ENCODE peak calls at places on chromosomes 16 and 17, in eight cellular contexts. One of them, this sample, is unnamed.

GRCh38 chr16:62225675-62226074 is 189.4 kb upstream of the CDH8 start:
- DNase-seq in heart left ventricle: peak
- DNase-seq in fibroblast of the aortic adventitia: no peak
- DNase-seq in kidney: peak
- DNase-seq in mammary epithelial cell: peak
- DNase-seq in CD4-positive, alpha-beta T cell: no peak
- DNase-seq in activated CD8-positive, alpha-beta T cell treated with anti-CD3 and anti-CD28 coated beads for 36 hours: peak
- DNase-seq in BJ: no peak
- DNase-seq in this sample: no peak

GRCh38 chr17:69874220-69874670 is 200.8 kb upstream of the KCNJ16 start:
- DNase-seq in mammary epithelial cell: peak
- DNase-seq in kidney: no peak
- DNase-seq in activated CD8-positive, alpha-beta T cell treated with anti-CD3 and anti-CD28 coated beads for 36 hours: no peak
- DNase-seq in heart left ventricle: no peak
- DNase-seq in fibroblast of the aortic adventitia: peak
- DNase-seq in CD4-positive, alpha-beta T cell: no peak
- DNase-seq in BJ: peak
- DNase-seq in this sample: no peak

GRCh38 chr16:11742041-11742535 is 569 bp downstream of the TXNDC11 start:
- DNase-seq in activated CD8-positive, alpha-beta T cell treated with anti-CD3 and anti-CD28 coated beads for 36 hours: peak
- DNase-seq in mammary epithelial cell: peak
- DNase-seq in BJ: no peak
- DNase-seq in fibroblast of the aortic adventitia: no peak
- DNase-seq in kidney: peak
- DNase-seq in heart left ventricle: peak
- DNase-seq in CD4-positive, alpha-beta T cell: peak
- DNase-seq in this sample: peak

GRCh38 chr16:81627024-81627423 is 152.1 kb upstream of the PLCG2 start:
- DNase-seq in kidney: no peak
- DNase-seq in BJ: no peak
- DNase-seq in CD4-positive, alpha-beta T cell: no peak
- DNase-seq in activated CD8-positive, alpha-beta T cell treated with anti-CD3 and anti-CD28 coated beads for 36 hours: peak
- DNase-seq in heart left ventricle: no peak
- DNase-seq in fibroblast of the aortic adventitia: no peak
- DNase-seq in mammary epithelial cell: no peak
- DNase-seq in this sample: no peak

GRCh38 chr17:82844796-82845162 is 5.0 kb upstream of the ZNF750 start:
- DNase-seq in kidney: peak
- DNase-seq in mammary epithelial cell: no peak
- DNase-seq in CD4-positive, alpha-beta T cell: no peak
- DNase-seq in BJ: no peak
- DNase-seq in fibroblast of the aortic adventitia: no peak
- DNase-seq in heart left ventricle: no peak
- DNase-seq in activated CD8-positive, alpha-beta T cell treated with anti-CD3 and anti-CD28 coated beads for 36 hours: no peak
- DNase-seq in this sample: peak

GRCh38 chr16:50717109-50717893 is 23.9 kb downstream of the NOD2 start:
- DNase-seq in heart left ventricle: no peak
- DNase-seq in BJ: no peak
- DNase-seq in mammary epithelial cell: no peak
- DNase-seq in fibroblast of the aortic adventitia: no peak
- DNase-seq in kidney: no peak
- DNase-seq in CD4-positive, alpha-beta T cell: no peak
- DNase-seq in activated CD8-positive, alpha-beta T cell treated with anti-CD3 and anti-CD28 coated beads for 36 hours: no peak
- DNase-seq in this sample: no peak

GRCh38 chr16:85144026-85144915 is 32.0 kb upstream of the CIBAR2 start:
- DNase-seq in CD4-positive, alpha-beta T cell: no peak
- DNase-seq in activated CD8-positive, alpha-beta T cell treated with anti-CD3 and anti-CD28 coated beads for 36 hours: no peak
- DNase-seq in mammary epithelial cell: no peak
- DNase-seq in fibroblast of the aortic adventitia: no peak
- DNase-seq in heart left ventricle: peak
- DNase-seq in BJ: no peak
- DNase-seq in kidney: peak
- DNase-seq in this sample: no peak

GRCh38 chr17:42989726-42990652 is 8.2 kb upstream of the RPL27 start:
- DNase-seq in fibroblast of the aortic adventitia: no peak
- DNase-seq in BJ: peak
- DNase-seq in mammary epithelial cell: peak
- DNase-seq in CD4-positive, alpha-beta T cell: no peak
- DNase-seq in heart left ventricle: no peak
- DNase-seq in kidney: no peak
- DNase-seq in activated CD8-positive, alpha-beta T cell treated with anti-CD3 and anti-CD28 coated beads for 36 hours: no peak
- DNase-seq in this sample: no peak

GRCh38 chr16:1054660-1055556 is 17.6 kb upstream of the SSTR5 start:
- DNase-seq in activated CD8-positive, alpha-beta T cell treated with anti-CD3 and anti-CD28 coated beads for 36 hours: peak
- DNase-seq in heart left ventricle: peak
- DNase-seq in kidney: no peak
- DNase-seq in BJ: no peak
- DNase-seq in fibroblast of the aortic adventitia: peak
- DNase-seq in mammary epithelial cell: peak
- DNase-seq in CD4-positive, alpha-beta T cell: peak
- DNase-seq in this sample: no peak

GRCh38 chr16:11619327-11619851 is 32.7 kb upstream of the LITAF start:
- DNase-seq in CD4-positive, alpha-beta T cell: peak
- DNase-seq in BJ: no peak
- DNase-seq in mammary epithelial cell: no peak
- DNase-seq in heart left ventricle: peak
- DNase-seq in fibroblast of the aortic adventitia: no peak
- DNase-seq in activated CD8-positive, alpha-beta T cell treated with anti-CD3 and anti-CD28 coated beads for 36 hours: peak
- DNase-seq in kidney: no peak
- DNase-seq in this sample: no peak

GRCh38 chr17:79923974-79924638 is 84.9 kb upstream of the CBX4 start:
- DNase-seq in mammary epithelial cell: no peak
- DNase-seq in heart left ventricle: no peak
- DNase-seq in kidney: peak
- DNase-seq in CD4-positive, alpha-beta T cell: peak
- DNase-seq in fibroblast of the aortic adventitia: peak
- DNase-seq in activated CD8-positive, alpha-beta T cell treated with anti-CD3 and anti-CD28 coated beads for 36 hours: peak
- DNase-seq in BJ: no peak
- DNase-seq in this sample: no peak

GRCh38 chr16:23435500-23435899 is 17.5 kb downstream of the COG7 start:
- DNase-seq in CD4-positive, alpha-beta T cell: peak
- DNase-seq in kidney: no peak
- DNase-seq in heart left ventricle: peak
- DNase-seq in BJ: no peak
- DNase-seq in mammary epithelial cell: peak
- DNase-seq in activated CD8-positive, alpha-beta T cell treated with anti-CD3 and anti-CD28 coated beads for 36 hours: peak
- DNase-seq in fibroblast of the aortic adventitia: peak
- DNase-seq in this sample: no peak

DNA sequence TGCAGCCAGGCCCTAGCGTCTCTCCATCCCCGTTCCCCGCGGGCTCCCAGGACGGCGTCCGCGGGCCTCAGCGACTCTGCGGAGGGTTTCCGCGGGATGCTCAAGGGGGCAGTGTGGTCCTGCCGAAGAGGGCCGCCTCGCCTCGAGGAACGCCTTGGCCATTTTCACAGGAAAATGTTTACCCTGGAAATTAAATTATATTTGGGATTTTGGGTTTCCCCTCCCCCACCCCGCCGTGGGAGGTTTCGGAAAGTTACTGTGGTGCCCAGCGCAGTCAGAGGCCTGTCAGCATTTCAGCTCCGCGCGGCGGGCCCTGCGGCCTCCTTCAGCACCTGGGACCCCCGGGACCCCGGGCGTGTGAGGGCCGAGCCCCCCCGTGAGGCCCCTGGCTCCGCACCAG is 94.5 kb downstream of the PCTP start:
- DNase-seq in mammary epithelial cell: peak
- DNase-seq in kidney: peak
- DNase-seq in activated CD8-positive, alpha-beta T cell treated with anti-CD3 and anti-CD28 coated beads for 36 hours: peak
- DNase-seq in BJ: no peak
- DNase-seq in heart left ventricle: peak
- DNase-seq in fibroblast of the aortic adventitia: peak
- DNase-seq in CD4-positive, alpha-beta T cell: no peak
- DNase-seq in this sample: no peak
- TF ChIP-seq CTCF in mammary epithelial cell: peak
- TF ChIP-seq CTCF in kidney: peak
- TF ChIP-seq CTCF in activated CD8-positive, alpha-beta T cell treated with anti-CD3 and anti-CD28 coated beads for 36 hours: peak
- TF ChIP-seq CTCF in BJ: peak
- TF ChIP-seq CTCF in heart left ventricle: peak
- TF ChIP-seq CTCF in fibroblast of the aortic adventitia: peak
- TF ChIP-seq CTCF in CD4-positive, alpha-beta T cell: no peak
- TF ChIP-seq CTCF in this sample: peak

GRCh38 chr17:49461580-49461979 is 33.5 kb upstream of the NGFR start:
- DNase-seq in mammary epithelial cell: no peak
- DNase-seq in CD4-positive, alpha-beta T cell: no peak
- DNase-seq in activated CD8-positive, alpha-beta T cell treated with anti-CD3 and anti-CD28 coated beads for 36 hours: no peak
- DNase-seq in BJ: no peak
- DNase-seq in kidney: no peak
- DNase-seq in fibroblast of the aortic adventitia: no peak
- DNase-seq in heart left ventricle: no peak
- DNase-seq in this sample: no peak

GRCh38 chr17:49457564-49458535 is 37.2 kb upstream of the NGFR start:
- DNase-seq in mammary epithelial cell: peak
- DNase-seq in heart left ventricle: no peak
- DNase-seq in kidney: no peak
- DNase-seq in CD4-positive, alpha-beta T cell: no peak
- DNase-seq in BJ: no peak
- DNase-seq in activated CD8-positive, alpha-beta T cell treated with anti-CD3 and anti-CD28 coated beads for 36 hours: no peak
- DNase-seq in fibroblast of the aortic adventitia: no peak
- DNase-seq in this sample: no peak

GRCh38 chr17:49460401-49460800 is 34.7 kb upstream of the NGFR start:
- DNase-seq in activated CD8-positive, alpha-beta T cell treated with anti-CD3 and anti-CD28 coated beads for 36 hours: no peak
- DNase-seq in heart left ventricle: no peak
- DNase-seq in mammary epithelial cell: no peak
- DNase-seq in fibroblast of the aortic adventitia: no peak
- DNase-seq in BJ: no peak
- DNase-seq in kidney: no peak
- DNase-seq in CD4-positive, alpha-beta T cell: no peak
- DNase-seq in this sample: no peak

GRCh38 chr17:49456172-49456965 is 38.7 kb upstream of the NGFR start:
- DNase-seq in BJ: peak
- DNase-seq in kidney: no peak
- DNase-seq in CD4-positive, alpha-beta T cell: no peak
- DNase-seq in fibroblast of the aortic adventitia: peak
- DNase-seq in heart left ventricle: no peak
- DNase-seq in activated CD8-positive, alpha-beta T cell treated with anti-CD3 and anti-CD28 coated beads for 36 hours: no peak
- DNase-seq in mammary epithelial cell: peak
- DNase-seq in this sample: no peak

GRCh38 chr17:49459401-49459984 is 35.6 kb upstream of the NGFR start:
- DNase-seq in heart left ventricle: no peak
- DNase-seq in kidney: no peak
- DNase-seq in mammary epithelial cell: no peak
- DNase-seq in BJ: no peak
- DNase-seq in CD4-positive, alpha-beta T cell: no peak
- DNase-seq in fibroblast of the aortic adventitia: no peak
- DNase-seq in activated CD8-positive, alpha-beta T cell treated with anti-CD3 and anti-CD28 coated beads for 36 hours: peak
- DNase-seq in this sample: no peak
- TF ChIP-seq CTCF in heart left ventricle: no peak
- TF ChIP-seq CTCF in kidney: no peak
- TF ChIP-seq CTCF in mammary epithelial cell: no peak
- TF ChIP-seq CTCF in BJ: no peak
- TF ChIP-seq CTCF in CD4-positive, alpha-beta T cell: no peak
- TF ChIP-seq CTCF in fibroblast of the aortic adventitia: no peak
- TF ChIP-seq CTCF in activated CD8-positive, alpha-beta T cell treated with anti-CD3 and anti-CD28 coated beads for 36 hours: no peak
- TF ChIP-seq CTCF in this sample: no peak

DNA sequence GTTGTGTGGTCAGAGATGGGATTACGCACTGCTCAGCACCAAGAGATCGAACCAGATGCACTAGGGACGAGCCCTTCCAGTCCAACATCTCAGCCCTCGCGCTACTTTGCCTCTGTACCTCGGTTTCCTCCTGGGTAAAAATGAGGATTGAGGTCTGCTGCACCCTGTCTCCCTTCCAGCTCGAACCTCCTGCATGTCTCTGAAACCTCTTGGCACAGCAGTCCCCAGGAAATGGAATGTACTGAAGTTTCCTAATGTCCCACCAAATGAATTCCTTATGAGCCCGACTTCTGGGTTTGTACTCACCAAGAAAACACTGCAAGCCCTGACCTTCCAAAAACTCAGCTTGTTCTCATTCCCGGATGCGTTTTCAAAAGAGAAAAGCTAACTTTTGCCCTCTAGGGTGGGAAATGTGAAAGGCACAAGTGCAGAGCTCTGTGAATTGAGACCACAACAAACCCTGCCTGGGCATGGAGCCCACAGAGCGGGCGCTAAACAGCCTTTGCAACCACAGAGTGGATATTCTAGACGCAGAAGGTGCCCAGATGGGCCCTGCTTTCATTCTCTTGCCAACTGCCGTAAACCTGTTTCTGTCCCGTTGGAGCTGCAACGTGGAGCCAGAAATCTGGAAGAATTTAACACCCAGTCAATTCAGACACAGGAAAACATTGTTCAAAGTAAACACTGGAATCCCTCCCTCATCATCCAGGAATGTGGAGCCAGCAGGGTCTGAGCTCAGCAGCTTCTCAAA is 10.3 kb downstream of the CDRT4 start:
- DNase-seq in heart left ventricle: peak
- DNase-seq in kidney: no peak
- DNase-seq in fibroblast of the aortic adventitia: peak
- DNase-seq in activated CD8-positive, alpha-beta T cell treated with anti-CD3 and anti-CD28 coated beads for 36 hours: no peak
- DNase-seq in BJ: peak
- DNase-seq in CD4-positive, alpha-beta T cell: no peak
- DNase-seq in mammary epithelial cell: no peak
- DNase-seq in this sample: no peak
- TF ChIP-seq CTCF in heart left ventricle: no peak
- TF ChIP-seq CTCF in kidney: no peak
- TF ChIP-seq CTCF in fibroblast of the aortic adventitia: peak
- TF ChIP-seq CTCF in activated CD8-positive, alpha-beta T cell treated with anti-CD3 and anti-CD28 coated beads for 36 hours: no peak
- TF ChIP-seq CTCF in BJ: peak
- TF ChIP-seq CTCF in CD4-positive, alpha-beta T cell: no peak
- TF ChIP-seq CTCF in mammary epithelial cell: no peak
- TF ChIP-seq CTCF in this sample: peak

GRCh38 chr16:22053921-22054341 is 38.4 kb upstream of the VWA3A start:
- DNase-seq in mammary epithelial cell: no peak
- DNase-seq in heart left ventricle: no peak
- DNase-seq in BJ: no peak
- DNase-seq in fibroblast of the aortic adventitia: no peak
- DNase-seq in kidney: no peak
- DNase-seq in CD4-positive, alpha-beta T cell: no peak
- DNase-seq in activated CD8-positive, alpha-beta T cell treated with anti-CD3 and anti-CD28 coated beads for 36 hours: no peak
- DNase-seq in this sample: no peak

GRCh38 chr16:22054847-22055590 is 37.3 kb upstream of the VWA3A start:
- DNase-seq in heart left ventricle: no peak
- DNase-seq in fibroblast of the aortic adventitia: no peak
- DNase-seq in activated CD8-positive, alpha-beta T cell treated with anti-CD3 and anti-CD28 coated beads for 36 hours: peak
- DNase-seq in BJ: no peak
- DNase-seq in mammary epithelial cell: no peak
- DNase-seq in CD4-positive, alpha-beta T cell: no peak
- DNase-seq in kidney: no peak
- DNase-seq in this sample: no peak

GRCh38 chr16:22052985-22053384 is 39.4 kb upstream of the VWA3A start:
- DNase-seq in activated CD8-positive, alpha-beta T cell treated with anti-CD3 and anti-CD28 coated beads for 36 hours: no peak
- DNase-seq in heart left ventricle: no peak
- DNase-seq in BJ: no peak
- DNase-seq in mammary epithelial cell: peak
- DNase-seq in fibroblast of the aortic adventitia: no peak
- DNase-seq in CD4-positive, alpha-beta T cell: no peak
- DNase-seq in kidney: no peak
- DNase-seq in this sample: no peak

GRCh38 chr16:22050963-22051362 is 41.4 kb upstream of the VWA3A start:
- DNase-seq in CD4-positive, alpha-beta T cell: no peak
- DNase-seq in mammary epithelial cell: peak
- DNase-seq in kidney: no peak
- DNase-seq in fibroblast of the aortic adventitia: no peak
- DNase-seq in activated CD8-positive, alpha-beta T cell treated with anti-CD3 and anti-CD28 coated beads for 36 hours: no peak
- DNase-seq in heart left ventricle: no peak
- DNase-seq in BJ: no peak
- DNase-seq in this sample: no peak

DNA sequence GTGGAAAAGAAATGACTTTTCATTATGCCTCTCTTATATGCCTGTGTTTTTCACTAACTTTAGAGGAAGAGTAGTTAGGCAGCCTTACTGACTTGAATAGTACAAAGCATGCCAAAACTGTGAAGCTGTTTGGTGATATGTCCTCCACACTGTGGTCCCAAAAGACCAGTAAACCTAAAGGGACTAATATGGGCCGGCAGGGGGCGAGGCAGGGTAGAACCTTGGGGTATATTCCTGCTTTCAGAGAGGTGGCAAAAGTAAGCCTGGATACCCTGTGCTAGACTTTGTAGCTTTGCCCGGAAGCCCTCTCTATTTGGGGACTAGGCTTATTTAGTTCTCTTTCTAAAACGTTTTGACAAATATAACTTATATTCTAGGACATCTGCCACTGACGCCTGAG is 36.5 kb upstream of the VWA3A start:
- DNase-seq in kidney: no peak
- DNase-seq in BJ: no peak
- DNase-seq in fibroblast of the aortic adventitia: no peak
- DNase-seq in heart left ventricle: no peak
- DNase-seq in CD4-positive, alpha-beta T cell: no peak
- DNase-seq in activated CD8-positive, alpha-beta T cell treated with anti-CD3 and anti-CD28 coated beads for 36 hours: no peak
- DNase-seq in mammary epithelial cell: no peak
- DNase-seq in this sample: no peak
- TF ChIP-seq CTCF in kidney: no peak
- TF ChIP-seq CTCF in BJ: no peak
- TF ChIP-seq CTCF in fibroblast of the aortic adventitia: peak
- TF ChIP-seq CTCF in heart left ventricle: no peak
- TF ChIP-seq CTCF in CD4-positive, alpha-beta T cell: no peak
- TF ChIP-seq CTCF in activated CD8-positive, alpha-beta T cell treated with anti-CD3 and anti-CD28 coated beads for 36 hours: no peak
- TF ChIP-seq CTCF in mammary epithelial cell: no peak
- TF ChIP-seq CTCF in this sample: no peak